ENCODE peak calls at places on chromosomes 3 and 15, in ten cellular contexts. V is non-pigmented ciliary epithelial cell; E is activated T-helper 1 cell treated with anti-CD3 and anti-CD28 coated beads, Interleukin-2, amount 50 U/mL, for 16 hours; N is SW 1271; B is ascending aorta; I is stimulated activated CD8-positive, alpha-beta memory T cell treated with anti-CD3 and anti-CD28 coated beads, Interleukin-4, amount 100 ng/mL, for 4 hours; Z is nephron progenitor cell; S is activated CD4-positive, CD25-positive, alpha-beta regulatory T cell; D is endothelial cell; C is stimulated activated naive CD8-positive, alpha-beta T cell treated with anti-CD3 and anti-CD28 coated beads, Interleukin-15, Interleukin-2, amounts not matched to agents 100 U/mL and 50 U/mL, for 24 hours. K is an unnamed sample.

GRCh38 chr3:42892169-42892568 is 13.8 kb upstream of the ZNF662 start:
- DNase-seq in V (no peak), E (no peak), N (no peak), B (no peak), I (no peak), Z (no peak), S (no peak), D (no peak), C (no peak), K (no peak)

GRCh38 chr15:75349851-75350588 is 3.2 kb downstream of the NEIL1 start:
- DNase-seq in V (no peak), E (peak), N (no peak), B (no peak), I (peak), Z (no peak), S (peak), D (no peak), C (peak), K (no peak)

GRCh38 chr3:127735767-127736693 is 63.3 kb downstream of the ABTB1 start:
- DNase-seq in V (peak), E (no peak), N (no peak), B (peak), I (no peak), Z (no peak), S (no peak), D (no peak), C (no peak), K (peak)

GRCh38 chr3:141486735-141487418 is at the start of gene RASA2:
- DNase-seq in V (no peak), E (peak), N (peak), B (peak), I (peak), Z (peak), S (peak), D (peak), C (peak), K (peak)

GRCh38 chr3:158470944-158471638 is 99.9 kb upstream of the MLF1 start:
- DNase-seq in V (no peak), E (no peak), N (no peak), B (no peak), I (no peak), Z (no peak), S (no peak), D (no peak), C (no peak), K (no peak)

GRCh38 chr15:68415501-68416157 is 16.3 kb downstream of the ITGA11 start:
- DNase-seq in V (no peak), E (no peak), N (no peak), B (peak), I (no peak), Z (no peak), S (no peak), D (no peak), C (no peak), K (peak)

GRCh38 chr3:136667081-136667480 is 85.1 kb downstream of the STAG1 start:
- DNase-seq in V (no peak), E (no peak), N (no peak), B (no peak), I (no peak), Z (no peak), S (no peak), D (no peak), C (no peak), K (no peak)

GRCh38 chr15:79640206-79640605 is 208.1 kb downstream of the MINAR1 start:
- DNase-seq in V (peak), E (no peak), N (peak), B (no peak), I (no peak), Z (no peak), S (no peak), D (no peak), C (no peak), K (peak)

GRCh38 chr3:67384790-67385397 is 269.5 kb downstream of the SUCLG2 start:
- DNase-seq in V (no peak), E (no peak), N (no peak), B (no peak), I (no peak), Z (peak), S (no peak), D (peak), C (peak), K (no peak)

GRCh38 chr3:111616417-111617105 is 21.4 kb upstream of the ZBED2 start:
- DNase-seq in V (no peak), E (no peak), N (no peak), B (no peak), I (peak), Z (no peak), S (peak), D (no peak), C (peak), K (no peak)

GRCh38 chr15:60074181-60074885 is 70.2 kb downstream of the FOXB1 start:
- DNase-seq in V (no peak), E (no peak), N (no peak), B (no peak), I (no peak), Z (peak), S (no peak), D (no peak), C (no peak), K (no peak)

GRCh38 chr15:78149068-78149804 is at the start of gene IDH3A:
- DNase-seq in V (peak), E (peak), N (peak), B (peak), I (peak), Z (peak), S (peak), D (peak), C (peak), K (peak)

GRCh38 chr3:132317229-132317948 is at the start of gene ACP3:
- DNase-seq in V (peak), E (no peak), N (no peak), B (no peak), I (no peak), Z (no peak), S (no peak), D (no peak), C (no peak), K (no peak)